ENCODE peak calls at places on chromosomes 3 and 15, in ten cellular contexts. D, N, K, Z, J, S, H, W, E and U are unnamed samples.

GRCh38 chr15:63491116-63491817 is 13.1 kb upstream of the USP3 start:
- DNase-seq in D (no peak), N (no peak), K (no peak), Z (no peak), J (no peak), S (no peak), H (no peak), W (peak; percentile 58), E (no peak), U (no peak)

GRCh38 chr3:17808994-17809393 is 66.6 kb upstream of the TBC1D5 start:
- DNase-seq in D (peak; percentile 89), N (no peak), K (no peak), Z (no peak), J (no peak), S (no peak), H (no peak), W (peak; percentile 63), E (no peak), U (no peak)

GRCh38 chr3:14630404-14631100 is 21.0 kb upstream of the CCDC174 start:
- DNase-seq in D (no peak), N (no peak), K (no peak), Z (no peak), J (no peak), S (no peak), H (no peak), W (no peak), E (no peak), U (no peak)

GRCh38 chr15:90347666-90348065 is 4.4 kb upstream of the ZNF774 start:
- DNase-seq in D (no peak), N (no peak), K (no peak), Z (no peak), J (no peak), S (no peak), H (no peak), W (peak; percentile 37), E (no peak), U (no peak)

GRCh38 chr3:161104561-161105551 is at the start of gene B3GALNT1:
- DNase-seq in D (peak; percentile 32), N (peak; percentile 71), K (peak; percentile 70), Z (peak; percentile 61), J (peak; percentile 20), S (peak; percentile 70), H (peak; percentile 62), W (peak; percentile 74), E (peak; percentile 62), U (peak; percentile 51)

GRCh38 chr3:193704431-193704830 is 111.4 kb downstream of the OPA1 start:
- DNase-seq in D (no peak), N (no peak), K (no peak), Z (no peak), J (no peak), S (no peak), H (no peak), W (no peak), E (no peak), U (no peak)

GRCh38 chr15:92429378-92430066 is 35.8 kb downstream of the ST8SIA2 start:
- DNase-seq in D (peak; percentile 83), N (no peak), K (no peak), Z (no peak), J (peak; percentile 27), S (no peak), H (no peak), W (peak; percentile 11), E (no peak), U (no peak)

GRCh38 chr3:99625643-99626414 is 12.6 kb upstream of the COL8A1 start:
- DNase-seq in D (no peak), N (no peak), K (no peak), Z (no peak), J (peak; percentile 46), S (no peak), H (no peak), W (peak; percentile 84), E (no peak), U (no peak)

GRCh38 chr3:194257916-194258668 is 93.0 kb downstream of the CPN2 start:
- DNase-seq in D (no peak), N (no peak), K (no peak), Z (no peak), J (no peak), S (no peak), H (no peak), W (no peak), E (peak; percentile 4), U (no peak)

GRCh38 chr15:74422723-74423442 is 10.9 kb downstream of the SEMA7A start:
- DNase-seq in D (peak; percentile 22), N (peak; percentile 36), K (no peak), Z (no peak), J (no peak), S (no peak), H (no peak), W (peak; percentile 96), E (peak; percentile 74), U (no peak)

DNA sequence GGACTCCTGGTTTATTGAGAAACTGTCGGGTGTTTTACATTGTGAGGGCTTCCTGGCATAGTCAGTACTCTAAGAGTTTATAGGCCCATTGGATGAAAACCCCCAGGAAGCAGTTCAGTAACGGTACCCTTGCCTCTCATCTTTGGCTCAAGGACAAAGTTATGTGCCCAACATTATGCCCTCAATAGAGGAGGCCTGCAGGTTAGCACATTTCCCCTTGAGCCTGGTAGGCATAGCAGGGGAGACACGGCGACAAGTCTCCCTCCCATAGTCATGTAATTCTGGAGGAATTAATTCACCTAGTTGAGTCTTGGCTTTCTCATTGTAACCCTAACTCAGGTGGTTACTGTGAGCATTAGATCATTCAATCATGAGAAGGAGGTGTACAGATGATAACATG is 60.5 kb downstream of the GHSR start:
- DNase-seq in D (no peak), N (no peak), K (no peak), Z (no peak), J (no peak), S (no peak), H (no peak), W (no peak), E (no peak), U (no peak)
- TF ChIP-seq CTCF in D (no peak), N (no peak), K (no peak), Z (no peak), J (no peak), S (no peak), H (no peak), W (no peak), E (no peak), U (no peak)

GRCh38 chr3:178436773-178437172 is 99.5 kb upstream of the KCNMB2 start:
- DNase-seq in D (peak; percentile 23), N (no peak), K (peak; percentile 50), Z (no peak), J (no peak), S (no peak), H (peak; percentile 60), W (peak; percentile 59), E (no peak), U (peak; percentile 53)

GRCh38 chr3:178435575-178435974 is 100.7 kb upstream of the KCNMB2 start:
- DNase-seq in D (no peak), N (no peak), K (no peak), Z (no peak), J (no peak), S (no peak), H (no peak), W (no peak), E (no peak), U (no peak)

GRCh38 chr3:178439504-178439903 is 96.7 kb upstream of the KCNMB2 start:
- DNase-seq in D (peak; percentile 62), N (no peak), K (no peak), Z (no peak), J (peak; percentile 37), S (no peak), H (peak; percentile 36), W (peak; percentile 74), E (no peak), U (peak; percentile 24)

GRCh38 chr3:178434206-178434805 is 101.9 kb upstream of the KCNMB2 start:
- DNase-seq in D (no peak), N (no peak), K (no peak), Z (no peak), J (no peak), S (no peak), H (no peak), W (peak; percentile 39), E (no peak), U (no peak)
- TF ChIP-seq CTCF in D (peak; percentile 35), N (no peak), K (peak; percentile 31), Z (peak; percentile 46), J (peak; percentile 27), S (peak; percentile 28), H (no peak), W (peak; percentile 27), E (peak; percentile 62), U (peak; percentile 34)

GRCh38 chr3:157136647-157137387 is 23.1 kb downstream of the CCNL1 start:
- DNase-seq in D (no peak), N (no peak), K (no peak), Z (no peak), J (no peak), S (no peak), H (no peak), W (peak; percentile 41), E (no peak), U (no peak)

GRCh38 chr3:157132936-157133335 is 27.0 kb downstream of the CCNL1 start:
- DNase-seq in D (no peak), N (no peak), K (no peak), Z (no peak), J (no peak), S (no peak), H (no peak), W (peak; percentile 65), E (peak; percentile 74), U (no peak)

GRCh38 chr3:157133434-157134320 is 26.3 kb downstream of the CCNL1 start:
- DNase-seq in D (no peak), N (no peak), K (no peak), Z (no peak), J (no peak), S (no peak), H (no peak), W (no peak), E (no peak), U (no peak)

GRCh38 chr3:157134620-157135191 is 25.2 kb downstream of the CCNL1 start:
- DNase-seq in D (no peak), N (no peak), K (no peak), Z (no peak), J (no peak), S (no peak), H (no peak), W (peak; percentile 46), E (no peak), U (no peak)

GRCh38 chr3:157135671-157136396 is 24.1 kb downstream of the CCNL1 start:
- DNase-seq in D (peak; percentile 57), N (no peak), K (no peak), Z (no peak), J (no peak), S (no peak), H (no peak), W (peak; percentile 80), E (no peak), U (no peak)
- TF ChIP-seq CTCF in D (peak; percentile 54), N (no peak), K (no peak), Z (peak; percentile 27), J (peak; percentile 15), S (no peak), H (no peak), W (peak; percentile 24), E (peak; percentile 46), U (no peak)

DNA sequence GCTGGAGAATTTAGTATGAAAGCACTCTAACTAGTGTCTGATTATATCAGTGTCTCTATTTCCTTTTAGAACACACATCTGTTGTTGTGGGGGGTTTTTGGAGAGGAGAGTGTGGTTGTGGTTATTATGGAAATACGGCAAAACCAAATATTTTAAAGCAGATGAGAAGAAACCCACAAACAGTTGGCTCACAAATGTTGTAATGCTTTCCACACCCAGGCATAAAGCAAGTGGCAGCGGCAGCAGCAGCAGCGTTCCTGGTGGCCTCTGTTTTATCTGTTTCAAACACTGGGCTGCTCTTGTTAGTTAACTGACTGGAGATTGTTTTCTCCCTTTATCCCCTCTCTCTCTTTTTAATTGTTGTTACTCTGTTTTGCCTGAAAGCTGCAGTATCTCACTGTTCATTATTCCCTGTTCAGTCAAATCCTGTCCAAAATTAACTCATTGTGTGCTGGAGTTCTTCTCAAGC is 1045.5 kb upstream of the NR2F2 start:
- DNase-seq in D (no peak), N (no peak), K (no peak), Z (no peak), J (no peak), S (peak; percentile 24), H (no peak), W (peak; percentile 48), E (no peak), U (no peak)
- TF ChIP-seq CTCF in D (peak; percentile 30), N (peak; percentile 16), K (no peak), Z (no peak), J (peak; percentile 28), S (no peak), H (no peak), W (no peak), E (no peak), U (no peak)